ENCODE peak calls at places on chromosomes 6 and 20, in eight cellular contexts. O, F, W, N, I, Q, S and V are unnamed samples.

GRCh38 chr20:10286356-10286755 is 67.7 kb downstream of the SNAP25 start:
- DNase-seq in W (no peak), I (no peak), S (no peak), N (no peak), Q (no peak), F (no peak), O (no peak), V (no peak)

GRCh38 chr6:111444794-111445193 is 38.2 kb downstream of the REV3L start:
- DNase-seq in N (no peak), Q (no peak), O (no peak), W (no peak), S (no peak), F (no peak), I (no peak), V (no peak)

GRCh38 chr6:155177369-155177961 is 86.3 kb upstream of the CLDN20 start:
- DNase-seq in Q (peak), W (peak), O (peak), N (peak), S (no peak), I (peak), F (no peak), V (no peak)

GRCh38 chr6:43263314-43264178 is 20.3 kb downstream of the TTBK1 start:
- DNase-seq in F (peak), N (peak), W (peak), O (peak), Q (peak), I (peak), S (peak), V (peak)

GRCh38 chr20:63082939-63083735 is 76.4 kb upstream of the BHLHE23 start:
- DNase-seq in N (no peak), W (no peak), Q (no peak), I (no peak), S (no peak), F (no peak), O (no peak), V (peak)

GRCh38 chr6:2209226-2209809 is 36.1 kb downstream of the GMDS start:
- DNase-seq in W (peak), F (no peak), I (peak), O (peak), S (no peak), N (peak), Q (peak), V (no peak)

GRCh38 chr20:22684072-22684762 is 99.8 kb upstream of the FOXA2 start:
- DNase-seq in N (peak), Q (peak), W (peak), O (peak), S (no peak), F (peak), I (peak), V (no peak)

GRCh38 chr20:60102665-60103210 is 144.5 kb downstream of the CDH26 start:
- DNase-seq in N (no peak), W (no peak), F (no peak), I (no peak), Q (no peak), O (no peak), S (no peak), V (no peak)

GRCh38 chr6:290111-290932 is 2.0 kb upstream of the DUSP22 start:
- DNase-seq in W (no peak), S (no peak), F (no peak), O (no peak), I (no peak), N (no peak), Q (no peak), V (no peak)

GRCh38 chr6:35077006-35077712 is 64.0 kb downstream of the TCP11 start:
- DNase-seq in S (no peak), W (no peak), F (no peak), Q (no peak), N (no peak), I (no peak), O (no peak), V (no peak)

GRCh38 chr6:131400054-131400781 is 172.8 kb upstream of the ARG1 start:
- DNase-seq in Q (peak), O (peak), N (peak), I (no peak), F (no peak), S (no peak), W (peak), V (no peak)

GRCh38 chr6:168125429-168126001 is 46.5 kb upstream of the FRMD1 start:
- DNase-seq in Q (no peak), W (no peak), I (no peak), S (no peak), F (no peak), O (no peak), N (no peak), V (no peak)

GRCh38 chr6:132007474-132008190 is 56.5 kb upstream of the CCN2 start:
- DNase-seq in O (peak), I (no peak), F (no peak), S (no peak), Q (peak), N (peak), W (peak), V (no peak)

GRCh38 chr20:13277663-13278295 is 56.7 kb downstream of the ISM1 start:
- DNase-seq in S (no peak), N (no peak), I (no peak), O (peak), W (peak), F (no peak), Q (no peak), V (no peak)